ENCODE peak calls at places on chromosomes 6 and 20, in six cellular contexts. One of them, this sample, is unnamed. For H3K4me1, the result is how much of the 10 kb centered on the place peaks cover.

GRCh38 chr6:117615981-117616961 is 14.0 kb upstream of the GOPC start:
- DNase-seq in mesendoderm: peak
- DNase-seq in effector memory CD4-positive, alpha-beta T cell: peak
- DNase-seq in hepatocyte: no peak
- DNase-seq in foreskin keratinocyte: no peak
- DNase-seq in esophagus squamous epithelium: no peak
- DNase-seq in this sample: no peak

GRCh38 chr6:5653801-5654200 is 352.9 kb downstream of the NRN1 start:
- DNase-seq in esophagus squamous epithelium: no peak
- DNase-seq in foreskin keratinocyte: no peak
- DNase-seq in mesendoderm: no peak
- DNase-seq in hepatocyte: no peak
- DNase-seq in effector memory CD4-positive, alpha-beta T cell: no peak
- DNase-seq in this sample: no peak

GRCh38 chr6:170208171-170208601 is 82.7 kb downstream of the DLL1 start:
- DNase-seq in hepatocyte: no peak
- DNase-seq in foreskin keratinocyte: no peak
- DNase-seq in mesendoderm: no peak
- DNase-seq in effector memory CD4-positive, alpha-beta T cell: no peak
- DNase-seq in esophagus squamous epithelium: no peak
- DNase-seq in this sample: peak

GRCh38 chr6:31720196-31720770 is 1.3 kb downstream of the LY6G6C start:
- DNase-seq in effector memory CD4-positive, alpha-beta T cell: no peak
- DNase-seq in foreskin keratinocyte: no peak
- DNase-seq in hepatocyte: no peak
- DNase-seq in mesendoderm: no peak
- DNase-seq in esophagus squamous epithelium: no peak
- DNase-seq in this sample: no peak

GRCh38 chr20:57662313-57663240 is 42.4 kb upstream of the ZBP1 start:
- DNase-seq in hepatocyte: no peak
- DNase-seq in mesendoderm: no peak
- DNase-seq in esophagus squamous epithelium: no peak
- DNase-seq in effector memory CD4-positive, alpha-beta T cell: no peak
- DNase-seq in foreskin keratinocyte: no peak
- DNase-seq in this sample: peak

GRCh38 chr6:12049165-12049564 is 37.1 kb downstream of the HIVEP1 start:
- DNase-seq in esophagus squamous epithelium: no peak
- DNase-seq in hepatocyte: no peak
- DNase-seq in mesendoderm: no peak
- DNase-seq in effector memory CD4-positive, alpha-beta T cell: no peak
- DNase-seq in foreskin keratinocyte: no peak
- DNase-seq in this sample: no peak

GRCh38 chr6:20605581-20605980 is 71.3 kb downstream of the CDKAL1 start:
- DNase-seq in effector memory CD4-positive, alpha-beta T cell: no peak
- DNase-seq in esophagus squamous epithelium: no peak
- DNase-seq in hepatocyte: no peak
- DNase-seq in foreskin keratinocyte: no peak
- DNase-seq in mesendoderm: peak
- DNase-seq in this sample: no peak

GRCh38 chr20:23205656-23206055 is 119.5 kb upstream of the CD93 start:
- DNase-seq in mesendoderm: no peak
- DNase-seq in esophagus squamous epithelium: no peak
- DNase-seq in hepatocyte: peak
- DNase-seq in effector memory CD4-positive, alpha-beta T cell: no peak
- DNase-seq in foreskin keratinocyte: peak
- DNase-seq in this sample: peak

GRCh38 chr6:109490708-109491107 is 7.7 kb upstream of the ZBTB24 start:
- DNase-seq in esophagus squamous epithelium: no peak
- DNase-seq in effector memory CD4-positive, alpha-beta T cell: no peak
- DNase-seq in hepatocyte: no peak
- DNase-seq in mesendoderm: no peak
- DNase-seq in foreskin keratinocyte: no peak
- DNase-seq in this sample: no peak

GRCh38 chr6:4589295-4589694 is 186.9 kb upstream of the CDYL start:
- DNase-seq in esophagus squamous epithelium: no peak
- DNase-seq in hepatocyte: no peak
- DNase-seq in mesendoderm: no peak
- DNase-seq in effector memory CD4-positive, alpha-beta T cell: no peak
- DNase-seq in foreskin keratinocyte: no peak
- DNase-seq in this sample: no peak

GRCh38 chr6:13217206-13217905 is 111.0 kb downstream of the TBC1D7 start:
- DNase-seq in foreskin keratinocyte: no peak
- DNase-seq in hepatocyte: no peak
- DNase-seq in mesendoderm: no peak
- DNase-seq in effector memory CD4-positive, alpha-beta T cell: no peak
- DNase-seq in esophagus squamous epithelium: no peak
- DNase-seq in this sample: no peak

GRCh38 chr20:25025986-25026605 is 31.8 kb downstream of the ACSS1 start:
- DNase-seq in foreskin keratinocyte: no peak
- DNase-seq in effector memory CD4-positive, alpha-beta T cell: no peak
- DNase-seq in mesendoderm: no peak
- DNase-seq in esophagus squamous epithelium: no peak
- DNase-seq in hepatocyte: no peak
- DNase-seq in this sample: no peak

GRCh38 chr20:58938078-58938477 is 43.0 kb upstream of the NELFCD start:
- DNase-seq in mesendoderm: no peak
- DNase-seq in effector memory CD4-positive, alpha-beta T cell: no peak
- DNase-seq in hepatocyte: no peak
- DNase-seq in foreskin keratinocyte: no peak
- DNase-seq in esophagus squamous epithelium: no peak
- DNase-seq in this sample: no peak

GRCh38 chr6:145540741-145541140 is 194.6 kb downstream of the EPM2A start:
- DNase-seq in foreskin keratinocyte: no peak
- DNase-seq in esophagus squamous epithelium: no peak
- DNase-seq in effector memory CD4-positive, alpha-beta T cell: no peak
- DNase-seq in mesendoderm: no peak
- DNase-seq in hepatocyte: no peak
- DNase-seq in this sample: no peak
- H3K4me1 ChIP-seq in foreskin keratinocyte: under half
- H3K4me1 ChIP-seq in esophagus squamous epithelium: under half
- H3K4me1 ChIP-seq in effector memory CD4-positive, alpha-beta T cell: under half
- H3K4me1 ChIP-seq in mesendoderm: under half
- H3K4me1 ChIP-seq in hepatocyte: under half
- H3K4me1 ChIP-seq in this sample: under half

DNA sequence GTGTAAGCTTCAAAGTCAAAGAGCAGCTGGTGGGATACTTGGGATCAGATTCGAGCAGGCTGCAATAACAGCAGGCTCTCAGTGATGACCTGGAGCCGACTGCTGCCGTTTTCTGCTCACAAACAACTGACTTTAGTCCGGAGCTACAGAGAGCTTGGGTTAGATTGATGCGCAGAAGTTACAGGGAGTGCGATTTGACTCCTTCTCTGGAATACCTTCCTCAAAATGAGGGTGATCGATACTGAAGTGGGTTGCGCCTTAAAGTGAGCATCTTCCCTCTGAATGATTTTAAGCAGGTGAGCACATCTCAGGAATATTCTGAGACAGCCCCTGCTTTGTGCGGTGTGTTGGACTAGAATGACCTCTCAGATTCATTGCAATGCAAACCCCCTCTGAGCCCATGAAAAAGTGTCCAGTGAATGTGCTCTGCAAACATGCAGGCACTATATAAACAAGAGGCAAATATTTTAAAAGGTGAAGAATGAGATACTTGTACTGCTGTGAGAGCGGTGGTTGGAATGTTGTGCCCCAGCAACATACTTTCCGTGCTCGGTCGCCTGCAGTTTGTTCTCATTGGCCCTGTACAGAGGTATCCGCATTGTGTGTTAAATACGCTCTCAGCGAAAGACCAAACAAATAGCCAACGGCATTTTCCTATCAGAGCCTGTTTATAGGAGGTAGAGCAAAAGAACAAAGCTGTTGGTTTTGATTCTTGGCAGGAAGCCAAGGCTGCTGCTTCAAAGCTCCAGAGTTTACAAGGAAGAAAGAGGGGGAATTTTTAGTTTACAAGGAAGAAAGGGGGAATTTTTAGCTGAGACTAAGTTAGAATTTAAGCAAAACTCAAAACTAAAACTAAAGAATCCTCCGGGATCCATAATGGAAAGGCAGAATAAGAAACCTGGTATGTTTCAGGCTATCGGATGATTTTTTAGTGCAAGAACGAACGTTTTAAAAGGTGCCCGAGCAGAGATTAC is 67.7 kb downstream of the PHACTR2 start:
- DNase-seq in foreskin keratinocyte: no peak
- DNase-seq in esophagus squamous epithelium: no peak
- DNase-seq in hepatocyte: peak
- DNase-seq in mesendoderm: peak
- DNase-seq in effector memory CD4-positive, alpha-beta T cell: no peak
- DNase-seq in this sample: peak
- H3K4me1 ChIP-seq in foreskin keratinocyte: under half
- H3K4me1 ChIP-seq in esophagus squamous epithelium: under half
- H3K4me1 ChIP-seq in hepatocyte: half or more
- H3K4me1 ChIP-seq in mesendoderm: under half
- H3K4me1 ChIP-seq in effector memory CD4-positive, alpha-beta T cell: under half
- H3K4me1 ChIP-seq in this sample: under half

DNA sequence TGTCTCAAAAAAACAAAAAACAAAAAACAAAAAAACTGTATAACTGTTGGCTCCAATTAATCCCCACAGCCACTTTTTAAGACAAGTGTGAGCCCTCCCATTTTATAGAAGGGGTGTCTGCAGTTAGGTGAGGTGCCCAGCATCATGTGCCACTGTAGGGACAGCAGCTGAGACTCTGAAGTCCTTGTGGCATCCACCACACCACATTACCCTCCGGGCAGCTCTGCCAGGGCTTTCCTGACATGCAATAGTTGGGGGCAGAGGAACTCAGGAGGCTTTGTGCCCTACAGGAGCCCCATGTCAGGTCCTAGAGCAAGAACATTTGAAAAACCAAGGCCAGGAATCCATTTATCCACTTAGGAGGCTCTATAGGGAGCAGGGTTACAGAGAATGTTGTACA is 17.3 kb downstream of the PKIG start:
- DNase-seq in hepatocyte: no peak
- DNase-seq in effector memory CD4-positive, alpha-beta T cell: no peak
- DNase-seq in mesendoderm: no peak
- DNase-seq in foreskin keratinocyte: no peak
- DNase-seq in esophagus squamous epithelium: no peak
- DNase-seq in this sample: no peak
- H3K4me1 ChIP-seq in hepatocyte: under half
- H3K4me1 ChIP-seq in effector memory CD4-positive, alpha-beta T cell: under half
- H3K4me1 ChIP-seq in mesendoderm: under half
- H3K4me1 ChIP-seq in foreskin keratinocyte: under half
- H3K4me1 ChIP-seq in esophagus squamous epithelium: half or more
- H3K4me1 ChIP-seq in this sample: under half

DNA sequence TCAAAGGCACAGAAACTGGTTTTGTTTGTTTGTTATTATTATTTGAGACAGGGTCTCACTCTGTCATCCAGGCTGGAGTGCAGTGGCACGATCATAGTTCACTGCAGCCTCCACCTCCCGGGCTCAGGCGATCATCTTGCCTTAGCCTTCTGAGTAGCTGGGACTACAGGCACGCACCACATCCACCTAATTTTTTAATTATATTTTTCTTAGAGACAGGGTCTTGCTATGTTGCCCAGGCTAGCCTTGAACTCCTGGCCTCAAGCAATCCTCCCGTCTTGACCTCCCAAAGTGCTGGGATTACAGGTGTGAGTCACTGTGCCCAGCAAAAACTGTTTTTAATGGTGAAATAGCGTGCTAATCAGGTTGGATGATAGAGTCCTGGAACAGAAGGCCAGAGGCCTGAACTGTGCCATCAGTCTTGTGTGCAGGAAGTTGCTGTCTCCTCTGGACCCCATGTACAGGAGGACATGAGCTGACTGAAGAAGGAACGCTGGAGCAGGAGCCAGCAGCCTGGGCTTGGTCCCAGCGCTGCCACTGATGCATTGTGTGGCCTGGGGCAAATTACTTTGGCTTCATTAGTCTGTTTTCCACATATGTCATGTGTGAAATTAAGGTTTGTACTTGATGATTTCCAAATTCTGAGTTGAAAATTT is 4.9 kb downstream of the TM9SF4 start:
- DNase-seq in foreskin keratinocyte: no peak
- DNase-seq in esophagus squamous epithelium: no peak
- DNase-seq in hepatocyte: no peak
- DNase-seq in mesendoderm: no peak
- DNase-seq in effector memory CD4-positive, alpha-beta T cell: no peak
- DNase-seq in this sample: no peak
- H3K4me1 ChIP-seq in foreskin keratinocyte: under half
- H3K4me1 ChIP-seq in esophagus squamous epithelium: under half
- H3K4me1 ChIP-seq in hepatocyte: under half
- H3K4me1 ChIP-seq in mesendoderm: under half
- H3K4me1 ChIP-seq in effector memory CD4-positive, alpha-beta T cell: under half
- H3K4me1 ChIP-seq in this sample: under half

DNA sequence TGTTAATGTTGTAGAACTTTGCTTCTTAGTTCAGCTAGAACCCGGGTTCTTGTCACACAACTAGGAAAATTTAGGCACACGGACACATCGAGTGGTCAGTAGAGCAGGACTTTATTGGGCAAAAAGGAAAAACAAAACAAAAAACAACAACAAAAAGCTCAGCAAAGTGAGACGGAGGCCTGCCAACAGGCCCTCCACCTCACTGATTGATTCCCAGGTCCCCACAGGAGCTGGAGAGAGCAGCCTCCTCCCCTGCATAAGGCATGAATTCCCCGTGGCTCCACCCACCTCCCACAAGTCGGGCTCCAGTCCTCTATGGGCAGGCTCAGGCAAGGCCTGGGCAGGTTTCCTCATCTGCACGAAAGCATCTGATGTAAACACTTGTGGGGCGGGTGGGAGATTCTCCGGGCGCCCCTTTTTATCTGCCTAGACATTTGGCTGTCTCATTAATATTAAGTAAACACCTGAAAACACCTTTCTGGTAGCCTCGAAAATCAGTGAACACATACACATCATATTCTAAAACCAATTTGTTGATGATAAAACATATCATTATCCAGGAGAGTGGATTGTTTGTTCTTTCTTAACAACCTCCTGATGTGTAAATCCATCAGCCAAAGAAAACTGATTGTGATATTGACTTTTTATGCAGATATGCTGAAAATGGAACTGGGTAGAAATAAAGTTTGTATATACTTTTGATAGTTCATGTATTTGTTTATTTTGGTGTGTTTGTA is 75.5 kb downstream of the ADGRG6 start:
- DNase-seq in foreskin keratinocyte: peak
- DNase-seq in mesendoderm: peak
- DNase-seq in effector memory CD4-positive, alpha-beta T cell: no peak
- DNase-seq in hepatocyte: peak
- DNase-seq in esophagus squamous epithelium: no peak
- DNase-seq in this sample: peak
- H3K4me1 ChIP-seq in foreskin keratinocyte: half or more
- H3K4me1 ChIP-seq in mesendoderm: under half
- H3K4me1 ChIP-seq in effector memory CD4-positive, alpha-beta T cell: under half
- H3K4me1 ChIP-seq in hepatocyte: half or more
- H3K4me1 ChIP-seq in esophagus squamous epithelium: under half
- H3K4me1 ChIP-seq in this sample: under half

GRCh38 chr6:166957805-166958076 is 1.4 kb upstream of the RNASET2 start:
- DNase-seq in mesendoderm: no peak
- DNase-seq in hepatocyte: no peak
- DNase-seq in effector memory CD4-positive, alpha-beta T cell: no peak
- DNase-seq in esophagus squamous epithelium: no peak
- DNase-seq in foreskin keratinocyte: no peak
- DNase-seq in this sample: no peak
- H3K4me1 ChIP-seq in mesendoderm: under half
- H3K4me1 ChIP-seq in hepatocyte: under half
- H3K4me1 ChIP-seq in effector memory CD4-positive, alpha-beta T cell: half or more
- H3K4me1 ChIP-seq in esophagus squamous epithelium: under half
- H3K4me1 ChIP-seq in foreskin keratinocyte: under half
- H3K4me1 ChIP-seq in this sample: under half

This sample was measured in colonic mucosa.